ENCODE peak calls at places on chromosomes 16 and 17, in four cellular contexts. Y is AG09309, H is mammary epithelial cell, Q is IMR-90. U is an unnamed sample.

GRCh38 chr17:28750178-28751047 is 6.6 kb downstream of the TRAF4 start:
- DNase-seq in Q (peak), H (peak), Y (peak), U (peak)

GRCh38 chr17:19534562-19535149 is 1.0 kb downstream of the SLC47A1 start:
- DNase-seq in Q (no peak), H (peak), Y (no peak), U (no peak)

GRCh38 chr17:83185023-83186002 is 105.9 kb downstream of the METRNL start:
- DNase-seq in Q (no peak), Y (no peak), H (no peak), U (no peak)

GRCh38 chr16:12627394-12627793 is 176.3 kb downstream of the CPPED1 start:
- DNase-seq in H (no peak), Q (no peak), Y (no peak), U (no peak)

GRCh38 chr17:1111599-1112443 is 68.0 kb downstream of the ABR start:
- DNase-seq in H (no peak), Y (no peak), Q (no peak), U (no peak)

GRCh38 chr16:63983401-63983800 is 1138.5 kb downstream of the CDH11 start:
- DNase-seq in H (peak), Q (no peak), Y (no peak), U (no peak)

GRCh38 chr16:23597003-23597756 is 1.1 kb upstream of the NDUFAB1 start:
- DNase-seq in H (no peak), Q (no peak), Y (no peak), U (no peak)

GRCh38 chr17:57356722-57357391 is 100.5 kb downstream of the MSI2 start:
- DNase-seq in Q (no peak), H (no peak), Y (no peak), U (no peak)

GRCh38 chr16:68263559-68264127 is 683 bp upstream of the SLC7A6 start:
- DNase-seq in Y (no peak), Q (no peak), H (no peak), U (no peak)

GRCh38 chr17:64615025-64615677 is 47.0 kb downstream of the SMURF2 start:
- DNase-seq in H (peak), Y (peak), Q (peak), U (no peak)

GRCh38 chr17:83081561-83082201 is 2.3 kb downstream of the METRNL start:
- DNase-seq in Y (peak), Q (peak), H (no peak), U (no peak)

GRCh38 chr16:77445321-77445720 is 10.5 kb upstream of the ADAMTS18 start:
- DNase-seq in Q (no peak), Y (no peak), H (no peak), U (no peak)

GRCh38 chr17:62704381-62704971 is 77.0 kb downstream of the MRC2 start:
- DNase-seq in Y (no peak), Q (peak), H (peak), U (no peak)

GRCh38 chr16:68564367-68564985 is 25.4 kb downstream of the ZFP90 start:
- DNase-seq in H (no peak), Y (no peak), Q (peak), U (no peak)

GRCh38 chr17:56867948-56868376 is 34.0 kb downstream of the DGKE start:
- DNase-seq in H (peak), Y (no peak), Q (peak), U (no peak)

DNA sequence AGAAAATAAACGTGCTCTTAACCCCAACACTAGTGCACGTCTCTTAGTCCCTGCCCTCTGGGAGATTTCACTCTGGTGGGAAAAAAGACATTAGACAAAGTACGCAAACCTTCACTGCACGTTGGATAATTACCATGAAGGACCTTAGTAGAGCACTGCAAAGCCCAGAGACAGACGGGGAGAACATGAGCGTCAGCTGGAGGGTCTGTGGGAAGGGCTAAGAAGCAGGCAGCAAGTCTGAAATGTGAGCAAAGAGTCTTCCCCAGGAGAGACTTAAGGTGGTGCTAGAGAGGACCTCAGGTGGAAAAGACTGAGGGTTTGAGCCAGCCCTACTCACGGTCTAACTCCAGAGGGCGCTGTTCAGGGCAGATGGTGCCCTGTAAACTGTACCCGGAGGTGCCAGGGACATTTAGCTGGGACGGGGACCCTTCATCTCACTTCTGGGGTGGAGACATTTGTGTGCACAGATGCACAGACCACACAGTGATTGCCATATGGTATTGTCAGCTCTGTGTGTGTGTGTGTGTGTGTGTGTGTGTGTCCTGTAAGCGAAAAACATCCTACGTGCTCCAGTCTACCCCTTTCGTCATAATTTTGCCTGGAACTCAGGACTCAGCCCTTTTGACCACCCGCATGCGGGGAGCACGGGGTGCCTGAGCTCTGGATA is 9.9 kb upstream of the STAC2 start:
- DNase-seq in Q (peak), Y (no peak), H (peak), U (peak)
- TF ChIP-seq CTCF in Q (peak), Y (peak), H (peak), U (peak)

GRCh38 chr16:73050115-73051099 is 2.5 kb upstream of the ZFHX3 start:
- DNase-seq in Q (no peak), H (no peak), Y (no peak), U (no peak)
- H3K4me3 ChIP-seq in Q (no peak), H (no peak), Y (no peak), U (no peak)

DNA sequence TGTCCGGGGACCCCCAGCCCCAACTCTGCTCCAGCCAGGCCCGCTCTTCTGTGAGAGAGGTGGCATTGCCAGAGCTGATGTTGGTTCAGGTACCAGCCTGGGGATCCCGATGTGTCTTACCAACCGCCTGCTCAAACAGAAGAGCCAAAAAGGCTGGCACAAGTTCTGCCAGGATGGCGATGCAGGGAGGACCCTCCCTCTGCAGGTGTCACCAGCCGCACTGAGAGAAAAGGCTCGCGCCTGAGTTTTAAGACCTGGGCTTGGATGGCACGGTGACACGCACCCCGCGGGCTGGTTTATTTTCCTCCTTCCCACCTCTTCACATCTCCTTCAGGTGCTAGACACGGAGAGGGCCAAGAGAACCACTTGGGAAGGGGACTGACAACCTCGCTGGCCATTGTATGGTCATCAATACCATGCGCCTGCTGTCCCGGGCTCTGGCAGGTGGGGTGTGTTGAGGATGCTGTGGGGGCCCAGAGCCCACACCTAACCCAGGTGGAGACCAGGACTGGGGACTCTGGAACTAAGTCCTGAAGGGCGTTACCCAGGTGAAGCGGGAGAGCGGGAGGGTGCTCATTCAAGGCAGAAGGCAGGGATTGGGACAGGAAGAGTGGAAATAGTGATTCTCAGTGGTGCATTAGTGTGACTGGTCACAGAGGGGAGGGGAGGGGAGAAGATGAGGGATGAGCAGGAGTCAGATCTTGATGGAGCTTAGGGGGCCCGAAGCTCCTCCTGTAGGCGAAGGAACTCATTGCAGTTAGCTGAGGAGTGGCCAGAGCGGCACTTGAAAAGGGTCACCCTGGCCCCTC is 16.3 kb downstream of the FOXJ1 start:
- DNase-seq in H (no peak), Y (no peak), Q (no peak), U (no peak)
- TF ChIP-seq CTCF in H (peak), Y (peak), Q (peak), U (peak)

GRCh38 chr16:90078594-90078895 is 1.4 kb upstream of the PRDM7 start:
- DNase-seq in Q (no peak), H (no peak), Y (no peak), U (no peak)

GRCh38 chr16:90072442-90073105 is 4.6 kb downstream of the PRDM7 start:
- DNase-seq in Y (no peak), H (no peak), Q (peak), U (no peak)

GRCh38 chr16:90077757-90078593 is 844 bp upstream of the PRDM7 start:
- DNase-seq in Q (peak), Y (no peak), H (no peak), U (no peak)

GRCh38 chr16:90081606-90081970 is 4.5 kb upstream of the PRDM7 start:
- DNase-seq in Q (no peak), Y (no peak), H (no peak), U (no peak)

DNA sequence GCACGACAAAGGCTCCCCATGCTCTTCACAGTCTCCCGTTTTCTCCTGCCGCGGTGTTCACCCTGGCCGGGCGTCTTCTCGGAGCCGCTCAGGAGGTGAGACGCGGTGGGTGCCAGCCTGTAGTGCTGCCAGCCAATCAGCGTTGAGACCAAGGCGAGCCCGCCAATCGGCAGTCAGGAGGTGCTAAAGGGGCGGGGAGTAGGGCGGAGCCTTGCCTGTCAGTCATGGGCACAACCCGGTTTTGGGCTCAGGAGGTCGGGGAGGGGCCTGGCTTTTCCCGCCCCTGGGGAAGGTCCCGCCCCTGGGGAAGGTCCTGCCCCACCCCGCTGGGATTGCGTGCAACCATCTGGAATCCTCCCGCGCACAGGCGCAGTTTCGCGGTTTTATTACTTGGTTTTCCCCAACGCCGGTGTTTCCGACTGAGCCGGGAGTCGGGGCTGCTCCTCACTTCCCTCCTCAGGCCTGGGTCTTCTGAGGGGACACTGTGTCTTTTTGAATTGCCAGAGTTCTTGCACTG is at the start of gene PRDM7:
- DNase-seq in Q (peak), H (peak), Y (peak), U (peak)
- H3K4me3 ChIP-seq in Q (peak), H (peak), Y (peak), U (peak)

GRCh38 chr17:81198826-81199481 is 23.8 kb downstream of the CEP131 start:
- DNase-seq in Y (no peak), Q (no peak), H (no peak), U (no peak)

GRCh38 chr17:81202318-81202717 is 20.4 kb downstream of the CEP131 start:
- DNase-seq in H (no peak), Q (no peak), Y (no peak), U (no peak)

GRCh38 chr17:81200201-81200600 is 22.6 kb downstream of the CEP131 start:
- DNase-seq in H (no peak), Q (no peak), Y (no peak), U (no peak)

GRCh38 chr17:81199482-81199830 is 23.3 kb downstream of the CEP131 start:
- DNase-seq in H (no peak), Y (no peak), Q (no peak), U (no peak)

DNA sequence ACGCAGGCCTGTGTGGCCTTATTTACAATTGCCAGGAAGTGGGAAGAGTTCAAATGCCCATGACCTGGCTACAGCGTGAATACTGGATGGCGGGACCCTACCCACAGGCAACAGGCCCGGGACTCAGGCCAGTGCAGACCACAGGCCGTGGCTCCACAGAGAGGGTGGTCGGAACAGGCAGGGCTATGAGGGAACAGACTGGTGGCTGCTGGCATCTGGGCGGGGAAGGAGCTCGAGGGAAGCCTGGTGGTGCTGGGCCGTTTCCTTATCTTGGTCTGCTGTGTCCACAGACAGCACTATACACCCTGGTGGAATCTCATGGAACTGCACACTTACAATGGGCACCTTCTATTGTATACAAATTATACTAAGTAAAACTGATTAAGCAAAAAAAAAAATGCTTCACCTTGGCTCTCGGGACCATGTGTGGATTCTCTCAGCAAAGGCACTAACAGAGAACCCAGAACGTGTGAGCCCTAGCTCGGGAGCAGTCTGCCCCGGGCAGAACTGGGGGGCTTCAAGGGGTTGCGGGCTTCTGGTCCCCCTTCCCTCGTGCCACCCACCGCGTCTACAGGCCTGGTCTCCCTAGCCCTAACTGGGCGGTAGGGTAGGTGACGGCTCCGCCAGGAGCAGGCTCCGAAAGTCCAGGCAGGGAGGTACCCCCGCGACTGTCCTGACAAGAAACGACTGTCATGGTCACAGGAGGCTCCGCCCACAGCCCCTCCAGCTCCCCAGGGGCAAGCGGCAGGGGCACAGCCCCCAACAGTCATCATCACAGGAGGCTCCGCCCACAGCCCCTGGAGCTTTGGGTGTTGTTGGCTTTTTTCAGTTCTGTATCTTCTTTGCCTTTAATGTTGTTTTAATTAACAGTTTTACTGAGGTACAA is 21.8 kb downstream of the CEP131 start:
- DNase-seq in Y (peak), H (peak), Q (peak), U (peak)
- TF ChIP-seq CTCF in Y (peak), H (peak), Q (peak), U (peak)

DNA sequence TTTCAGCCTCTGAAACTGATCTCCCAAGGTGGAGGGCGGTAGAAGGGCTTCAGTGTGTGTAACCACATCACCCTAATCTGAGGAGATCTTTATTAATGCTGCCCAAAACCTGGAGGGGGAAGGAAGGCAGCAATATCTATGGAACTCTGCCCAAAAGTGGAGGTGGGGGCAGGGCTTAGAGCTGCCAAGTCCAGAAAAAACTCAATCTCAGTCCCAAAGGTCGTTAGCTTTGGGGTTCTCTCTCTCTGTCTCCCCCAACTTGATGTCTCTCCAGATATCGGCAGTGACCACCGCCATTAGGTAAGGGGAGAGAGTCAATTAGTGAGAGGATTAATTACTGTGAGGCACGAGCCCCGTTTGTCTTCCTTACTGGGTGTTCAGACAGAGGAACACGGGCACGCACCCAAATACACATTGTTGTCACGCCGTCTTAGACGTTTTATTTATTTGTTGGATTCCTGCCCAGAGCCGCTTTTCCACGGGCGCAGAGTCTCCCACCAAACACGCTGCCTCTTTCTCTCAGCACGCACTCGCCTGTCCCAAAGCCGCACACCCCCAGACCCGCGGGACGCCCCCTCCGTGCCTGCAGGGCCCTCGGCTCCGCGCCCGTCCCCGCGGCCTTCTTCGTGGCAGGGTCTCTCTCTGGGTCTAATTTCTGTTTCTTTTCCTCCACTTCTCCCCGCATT is 5.4 kb upstream of the LHX1 start:
- DNase-seq in Y (no peak), Q (no peak), H (no peak), U (no peak)
- H3K4me3 ChIP-seq in Y (no peak), Q (no peak), H (no peak), U (no peak)

GRCh38 chr16:58730724-58731370 is 3.3 kb downstream of the GOT2 start:
- DNase-seq in Y (no peak), Q (no peak), H (no peak), U (no peak)

GRCh38 chr16:58734459-58734787 is 307 bp upstream of the GOT2 start:
- DNase-seq in Q (no peak), H (no peak), Y (no peak), U (no peak)

GRCh38 chr16:58732545-58733247 is 1.4 kb downstream of the GOT2 start:
- DNase-seq in Q (peak), Y (no peak), H (peak), U (no peak)

GRCh38 chr16:58733248-58733670 is 857 bp downstream of the GOT2 start:
- DNase-seq in H (no peak), Y (no peak), Q (peak), U (no peak)

DNA sequence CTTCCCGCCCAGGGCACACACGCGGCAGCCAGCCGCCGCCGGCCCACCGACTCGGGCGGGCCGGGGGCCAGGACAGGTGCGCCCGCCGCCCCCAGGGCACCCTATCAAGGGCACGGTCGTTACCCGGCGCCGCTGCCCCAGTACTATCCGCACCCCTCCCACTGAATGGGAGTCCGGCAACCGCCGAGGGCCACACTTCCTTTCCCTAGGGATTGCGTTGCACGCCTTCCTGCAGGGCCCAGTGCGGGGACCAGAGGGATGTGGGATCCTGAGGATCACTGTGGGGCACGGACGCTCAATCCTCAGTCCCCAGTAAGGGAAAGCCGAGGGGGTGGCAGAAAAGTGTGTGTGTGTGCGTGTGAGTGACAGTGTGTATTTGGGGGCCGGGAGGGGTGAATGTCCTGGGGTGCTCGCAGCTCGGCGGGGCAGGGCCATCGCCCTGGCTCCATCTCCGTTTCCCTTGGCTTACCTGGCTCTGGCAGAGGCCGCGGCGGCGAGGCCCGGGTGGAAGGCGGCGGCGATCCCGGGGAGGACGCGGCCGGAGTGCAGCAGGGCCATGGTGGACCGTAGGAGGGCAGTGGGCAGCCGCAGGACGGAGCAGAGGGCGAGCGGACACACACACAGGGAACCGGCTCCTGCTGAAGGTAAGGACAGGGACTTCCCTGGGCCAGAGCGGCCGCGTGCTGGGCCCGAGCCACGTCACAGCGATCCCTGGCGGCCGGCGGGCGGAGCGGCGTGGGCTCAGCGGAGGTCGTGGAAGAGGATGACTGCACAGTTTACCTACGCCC is at the start of gene GOT2:
- DNase-seq in H (peak), Y (peak), Q (peak), U (no peak)
- TF ChIP-seq CTCF in H (peak), Y (peak), Q (peak), U (peak)